ENCODE peak calls at places on chromosome X, in six cellular contexts. One of them, this sample, is unnamed.
A peak's percentile ranks its signal among the peaks of the same experiment; 100 is the strongest.

GRCh38 chrX:115030635-115031034 is 13.2 kb upstream of the IL13RA2 start:
- DNase-seq in testis: no peak
- DNase-seq in astrocyte of the cerebellum: no peak
- DNase-seq in tibial nerve: no peak
- DNase-seq in MM.1S: no peak
- DNase-seq in body of pancreas: no peak
- DNase-seq in this sample: no peak

GRCh38 chrX:12700745-12701144 is 90.5 kb upstream of the PRPS2 start:
- DNase-seq in tibial nerve: no peak
- DNase-seq in body of pancreas: peak; percentile 34
- DNase-seq in testis: no peak
- DNase-seq in MM.1S: no peak
- DNase-seq in astrocyte of the cerebellum: no peak
- DNase-seq in this sample: no peak

GRCh38 chrX:44244008-44244407 is 99.5 kb downstream of the EFHC2 start:
- DNase-seq in MM.1S: peak; percentile 15
- DNase-seq in astrocyte of the cerebellum: peak; percentile 22
- DNase-seq in testis: no peak
- DNase-seq in body of pancreas: no peak
- DNase-seq in tibial nerve: no peak
- DNase-seq in this sample: no peak

GRCh38 chrX:16119353-16120220 is 3.8 kb upstream of the GRPR start:
- DNase-seq in body of pancreas: no peak
- DNase-seq in testis: no peak
- DNase-seq in tibial nerve: no peak
- DNase-seq in astrocyte of the cerebellum: no peak
- DNase-seq in MM.1S: peak; percentile 73
- DNase-seq in this sample: peak; percentile 76

GRCh38 chrX:34487364-34487763 is 169.7 kb downstream of the TMEM47 start:
- DNase-seq in MM.1S: no peak
- DNase-seq in testis: no peak
- DNase-seq in astrocyte of the cerebellum: no peak
- DNase-seq in body of pancreas: no peak
- DNase-seq in tibial nerve: no peak
- DNase-seq in this sample: no peak

GRCh38 chrX:153968255-153968654 is 3.4 kb downstream of the HCFC1 start:
- DNase-seq in body of pancreas: no peak
- DNase-seq in MM.1S: no peak
- DNase-seq in astrocyte of the cerebellum: no peak
- DNase-seq in tibial nerve: no peak
- DNase-seq in testis: no peak
- DNase-seq in this sample: no peak

GRCh38 chrX:29661290-29661689 is 554.1 kb upstream of the MAGEB2 start:
- DNase-seq in body of pancreas: no peak
- DNase-seq in astrocyte of the cerebellum: no peak
- DNase-seq in testis: no peak
- DNase-seq in tibial nerve: no peak
- DNase-seq in MM.1S: no peak
- DNase-seq in this sample: no peak

GRCh38 chrX:45771114-45771513 is 570.4 kb upstream of the DIPK2B start:
- DNase-seq in astrocyte of the cerebellum: peak; percentile 62
- DNase-seq in body of pancreas: no peak
- DNase-seq in MM.1S: no peak
- DNase-seq in tibial nerve: no peak
- DNase-seq in testis: no peak
- DNase-seq in this sample: no peak

GRCh38 chrX:39821011-39821708 is 276.6 kb downstream of the BCOR start:
- DNase-seq in body of pancreas: peak; percentile 22
- DNase-seq in MM.1S: no peak
- DNase-seq in tibial nerve: peak; percentile 17
- DNase-seq in testis: peak; percentile 45
- DNase-seq in astrocyte of the cerebellum: no peak
- DNase-seq in this sample: no peak

GRCh38 chrX:78140206-78140605 is 756 bp upstream of the TAF9B start:
- DNase-seq in MM.1S: no peak
- DNase-seq in tibial nerve: no peak
- DNase-seq in body of pancreas: no peak
- DNase-seq in astrocyte of the cerebellum: no peak
- DNase-seq in testis: no peak
- DNase-seq in this sample: no peak

GRCh38 chrX:125289209-125289608 is 30.5 kb upstream of the TEX13C start:
- DNase-seq in body of pancreas: no peak
- DNase-seq in testis: no peak
- DNase-seq in MM.1S: no peak
- DNase-seq in tibial nerve: no peak
- DNase-seq in astrocyte of the cerebellum: no peak
- DNase-seq in this sample: no peak

GRCh38 chrX:40418413-40419195 is 162.2 kb upstream of the ATP6AP2 start:
- DNase-seq in testis: no peak
- DNase-seq in tibial nerve: no peak
- DNase-seq in astrocyte of the cerebellum: peak; percentile 81
- DNase-seq in MM.1S: no peak
- DNase-seq in body of pancreas: no peak
- DNase-seq in this sample: no peak

GRCh38 chrX:16826207-16826606 is 39.9 kb downstream of the TXLNG start:
- DNase-seq in MM.1S: peak; percentile 39
- DNase-seq in body of pancreas: no peak
- DNase-seq in testis: no peak
- DNase-seq in tibial nerve: no peak
- DNase-seq in astrocyte of the cerebellum: no peak
- DNase-seq in this sample: peak; percentile 5

GRCh38 chrX:65480960-65481359 is 53.6 kb downstream of the LAS1L start:
- DNase-seq in astrocyte of the cerebellum: no peak
- DNase-seq in tibial nerve: no peak
- DNase-seq in testis: no peak
- DNase-seq in MM.1S: no peak
- DNase-seq in body of pancreas: no peak
- DNase-seq in this sample: no peak

GRCh38 chrX:48960291-48960690 is 2.9 kb upstream of the OTUD5 start:
- DNase-seq in MM.1S: no peak
- DNase-seq in body of pancreas: no peak
- DNase-seq in tibial nerve: no peak
- DNase-seq in astrocyte of the cerebellum: no peak
- DNase-seq in testis: no peak
- DNase-seq in this sample: no peak
- H3K4me3 ChIP-seq in MM.1S: no peak overlapping the region
- H3K4me3 ChIP-seq in body of pancreas: no peak overlapping the region
- H3K4me3 ChIP-seq in tibial nerve: no peak overlapping the region
- H3K4me3 ChIP-seq in astrocyte of the cerebellum: no peak overlapping the region
- H3K4me3 ChIP-seq in testis: no peak overlapping the region
- H3K4me3 ChIP-seq in this sample: no peak overlapping the region

DNA sequence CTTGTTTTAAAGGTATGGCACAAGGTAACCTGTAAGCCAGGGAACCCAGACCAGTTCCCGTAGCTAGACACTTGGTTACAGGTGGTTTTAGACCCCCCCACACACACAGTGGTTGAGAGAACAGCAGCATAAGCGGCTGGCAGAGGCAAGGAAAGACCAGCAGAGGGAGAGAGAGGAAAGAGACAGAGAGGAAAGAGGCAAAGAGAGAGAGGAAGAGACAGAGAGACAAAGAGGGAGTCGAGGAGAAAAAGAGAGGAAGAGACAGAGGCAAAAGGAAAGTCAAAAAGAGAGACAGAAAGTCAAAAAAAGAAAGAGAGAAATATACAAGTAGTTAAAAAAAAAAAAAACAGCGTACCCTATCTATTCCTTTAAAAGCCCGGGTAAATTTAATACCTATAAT is 19.5 kb upstream of the PCSK1N start:
- DNase-seq in body of pancreas: no peak
- DNase-seq in tibial nerve: no peak
- DNase-seq in MM.1S: no peak
- DNase-seq in testis: peak; percentile 14
- DNase-seq in astrocyte of the cerebellum: no peak
- DNase-seq in this sample: no peak
- TF ChIP-seq CTCF in body of pancreas: no peak
- TF ChIP-seq CTCF in tibial nerve: no peak
- TF ChIP-seq CTCF in MM.1S: peak; percentile 12
- TF ChIP-seq CTCF in testis: no peak
- TF ChIP-seq CTCF in astrocyte of the cerebellum: peak; percentile 42
- TF ChIP-seq CTCF in this sample: peak; percentile 10

GRCh38 chrX:118973389-118974087 is 880 bp upstream of the LONRF3 start:
- DNase-seq in testis: no peak
- DNase-seq in astrocyte of the cerebellum: no peak
- DNase-seq in body of pancreas: peak; percentile 18
- DNase-seq in tibial nerve: no peak
- DNase-seq in MM.1S: no peak
- DNase-seq in this sample: no peak

GRCh38 chrX:118975831-118976598 is 1.6 kb downstream of the LONRF3 start:
- DNase-seq in astrocyte of the cerebellum: no peak
- DNase-seq in tibial nerve: peak; percentile 61
- DNase-seq in body of pancreas: peak; percentile 76
- DNase-seq in MM.1S: no peak
- DNase-seq in testis: peak; percentile 60
- DNase-seq in this sample: no peak

GRCh38 chrX:118974088-118974907 is at the start of gene LONRF3:
- DNase-seq in MM.1S: peak; percentile 44
- DNase-seq in testis: peak; percentile 89
- DNase-seq in tibial nerve: peak; percentile 72
- DNase-seq in body of pancreas: peak; percentile 74
- DNase-seq in astrocyte of the cerebellum: no peak
- DNase-seq in this sample: no peak

GRCh38 chrX:118976599-118977340 is 2.4 kb downstream of the LONRF3 start:
- DNase-seq in body of pancreas: peak; percentile 60
- DNase-seq in tibial nerve: no peak
- DNase-seq in MM.1S: no peak
- DNase-seq in testis: peak; percentile 31
- DNase-seq in astrocyte of the cerebellum: no peak
- DNase-seq in this sample: no peak

DNA sequence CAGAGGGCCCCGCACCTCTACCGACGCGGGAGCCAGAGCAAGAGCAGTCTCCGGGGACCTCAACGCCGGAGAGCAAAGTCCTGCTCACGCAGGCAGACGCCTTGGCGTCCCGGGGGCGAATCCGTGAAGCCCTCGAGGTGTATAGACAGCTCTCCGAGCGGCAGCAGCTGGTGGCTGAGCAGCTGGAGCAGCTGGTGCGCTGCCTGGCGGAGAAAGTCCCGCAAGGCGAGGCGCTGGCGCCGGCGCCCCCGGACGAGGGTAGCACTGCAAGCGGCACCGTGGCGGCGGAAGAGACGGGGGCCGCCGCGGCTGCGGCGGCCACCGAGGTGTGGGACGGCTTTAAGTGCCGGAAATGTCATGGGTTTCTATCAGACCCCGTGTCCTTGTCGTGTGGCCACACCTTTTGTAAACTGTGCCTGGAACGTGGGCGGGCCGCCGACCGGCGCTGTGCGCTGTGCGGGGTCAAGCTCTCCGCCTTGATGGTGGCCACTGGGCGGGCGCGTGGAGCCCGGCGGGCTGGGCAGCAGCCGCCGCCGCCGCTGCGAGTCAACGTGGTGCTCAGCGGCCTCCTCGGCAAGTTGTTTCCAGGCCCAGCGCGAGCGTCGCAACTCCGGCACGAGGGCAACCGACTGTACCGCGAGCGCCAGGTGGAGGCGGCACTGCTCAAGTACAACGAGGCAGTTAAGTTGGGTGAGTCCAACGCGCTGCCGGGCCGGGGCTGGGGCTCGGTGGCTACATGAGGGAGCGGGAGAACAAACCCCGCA is 672 bp downstream of the LONRF3 start:
- DNase-seq in body of pancreas: peak; percentile 54
- DNase-seq in astrocyte of the cerebellum: no peak
- DNase-seq in testis: peak; percentile 28
- DNase-seq in MM.1S: peak; percentile 53
- DNase-seq in tibial nerve: no peak
- DNase-seq in this sample: no peak
- H3K4me3 ChIP-seq in body of pancreas: peak overlapping the region; percentile 12
- H3K4me3 ChIP-seq in astrocyte of the cerebellum: peak overlapping the region; percentile 15
- H3K4me3 ChIP-seq in testis: peak overlapping the region; percentile 59
- H3K4me3 ChIP-seq in MM.1S: peak overlapping the region; percentile 56
- H3K4me3 ChIP-seq in tibial nerve: peak overlapping the region; percentile 47
- H3K4me3 ChIP-seq in this sample: no peak overlapping the region

DNA sequence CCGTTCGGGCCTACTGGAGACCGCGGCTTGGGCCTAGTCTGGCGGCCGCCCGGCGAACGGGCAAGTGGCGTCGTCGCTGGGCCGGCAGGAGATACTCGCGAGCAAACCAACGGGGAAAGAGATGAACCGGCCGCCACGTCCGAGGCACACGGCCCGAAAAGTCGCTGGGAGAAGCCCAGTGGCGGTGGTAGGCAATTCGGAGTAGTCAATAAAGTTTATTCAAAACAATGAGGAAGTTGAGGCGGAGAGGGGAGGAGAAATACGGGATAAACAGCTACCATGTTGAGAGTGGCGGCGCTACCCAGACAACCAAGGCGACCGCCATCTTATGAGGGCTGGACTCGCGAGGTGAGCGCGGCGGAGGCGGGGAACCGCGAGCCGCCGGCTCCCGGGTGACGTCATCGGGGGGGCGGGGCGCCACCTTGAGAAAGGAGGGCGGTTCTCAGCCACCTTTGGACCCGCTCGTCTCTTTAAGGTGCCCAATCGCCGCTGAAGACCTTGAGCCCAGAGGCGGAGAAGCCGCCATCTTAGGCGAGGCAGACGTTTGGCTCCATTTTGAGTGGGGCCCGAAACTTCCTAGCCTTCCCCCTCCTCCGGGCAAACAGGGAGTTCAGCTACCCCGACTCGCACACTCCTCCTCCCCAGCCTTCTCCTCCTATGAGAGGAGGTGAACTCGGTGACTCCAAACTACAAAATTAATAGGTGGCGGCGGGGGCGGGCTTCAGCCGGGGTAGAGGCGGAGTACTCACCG is at the start of gene PHF8:
- DNase-seq in tibial nerve: peak; percentile 89
- DNase-seq in MM.1S: peak; percentile 93
- DNase-seq in testis: peak; percentile 96
- DNase-seq in astrocyte of the cerebellum: peak; percentile 88
- DNase-seq in body of pancreas: peak; percentile 96
- DNase-seq in this sample: peak; percentile 85
- TF ChIP-seq CTCF in tibial nerve: no peak
- TF ChIP-seq CTCF in MM.1S: no peak
- TF ChIP-seq CTCF in testis: no peak
- TF ChIP-seq CTCF in astrocyte of the cerebellum: no peak
- TF ChIP-seq CTCF in body of pancreas: no peak
- TF ChIP-seq CTCF in this sample: no peak